ENCODE peak calls at places on chromosomes 6 and 20, in six cellular contexts. One of them, this sample, is unnamed. For H3K4me1, the result is how much of the 10 kb centered on the place peaks cover.

GRCh38 chr20:18395544-18395943 is 71.3 kb downstream of the DZANK1 start:
- DNase-seq in Peyer's patch: no peak
- DNase-seq in left lung: no peak
- DNase-seq in HCT116: no peak
- DNase-seq in lung: no peak
- DNase-seq in A673: no peak
- DNase-seq in this sample: no peak

GRCh38 chr6:158817298-158818007 is 1.7 kb downstream of the EZR start:
- DNase-seq in Peyer's patch: peak
- DNase-seq in left lung: no peak
- DNase-seq in HCT116: no peak
- DNase-seq in lung: peak
- DNase-seq in A673: no peak
- DNase-seq in this sample: no peak

GRCh38 chr6:131125431-131125830 is 9.8 kb upstream of the AKAP7 start:
- DNase-seq in Peyer's patch: no peak
- DNase-seq in left lung: no peak
- DNase-seq in HCT116: no peak
- DNase-seq in lung: no peak
- DNase-seq in A673: peak
- DNase-seq in this sample: no peak

GRCh38 chr6:104537185-104537584 is 322.5 kb downstream of the HACE1 start:
- DNase-seq in Peyer's patch: no peak
- DNase-seq in left lung: no peak
- DNase-seq in HCT116: no peak
- DNase-seq in lung: no peak
- DNase-seq in A673: no peak
- DNase-seq in this sample: peak

GRCh38 chr6:154865291-154865690 is 129.8 kb upstream of the TIAM2 start:
- DNase-seq in Peyer's patch: no peak
- DNase-seq in left lung: no peak
- DNase-seq in HCT116: no peak
- DNase-seq in lung: no peak
- DNase-seq in A673: no peak
- DNase-seq in this sample: no peak

GRCh38 chr6:75205776-75206334 is at the start of gene COL12A1:
- DNase-seq in Peyer's patch: peak
- DNase-seq in left lung: peak
- DNase-seq in HCT116: peak
- DNase-seq in lung: peak
- DNase-seq in A673: peak
- DNase-seq in this sample: peak

GRCh38 chr20:53943522-53944291 is 126.7 kb downstream of the BCAS1 start:
- DNase-seq in Peyer's patch: no peak
- DNase-seq in left lung: no peak
- DNase-seq in HCT116: no peak
- DNase-seq in lung: no peak
- DNase-seq in A673: peak
- DNase-seq in this sample: no peak

GRCh38 chr20:53287357-53288042 is 306.1 kb downstream of the ZNF217 start:
- DNase-seq in Peyer's patch: no peak
- DNase-seq in left lung: no peak
- DNase-seq in HCT116: no peak
- DNase-seq in lung: no peak
- DNase-seq in A673: no peak
- DNase-seq in this sample: no peak

GRCh38 chr6:19465240-19465639 is 371.9 kb upstream of the ID4 start:
- DNase-seq in Peyer's patch: no peak
- DNase-seq in left lung: no peak
- DNase-seq in HCT116: no peak
- DNase-seq in lung: no peak
- DNase-seq in A673: no peak
- DNase-seq in this sample: no peak

GRCh38 chr6:137784583-137784982 is 82.5 kb upstream of the TNFAIP3 start:
- DNase-seq in Peyer's patch: no peak
- DNase-seq in left lung: no peak
- DNase-seq in HCT116: no peak
- DNase-seq in lung: no peak
- DNase-seq in A673: no peak
- DNase-seq in this sample: no peak

GRCh38 chr6:152356016-152356415 is 281.1 kb downstream of the SYNE1 start:
- DNase-seq in Peyer's patch: no peak
- DNase-seq in left lung: no peak
- DNase-seq in HCT116: no peak
- DNase-seq in lung: no peak
- DNase-seq in A673: no peak
- DNase-seq in this sample: peak

GRCh38 chr6:10655508-10656055 is 38.8 kb downstream of the C6orf52 start:
- DNase-seq in Peyer's patch: no peak
- DNase-seq in left lung: no peak
- DNase-seq in HCT116: no peak
- DNase-seq in lung: no peak
- DNase-seq in A673: no peak
- DNase-seq in this sample: no peak

GRCh38 chr6:13012977-13013680 is 296.6 kb downstream of the PHACTR1 start:
- DNase-seq in Peyer's patch: no peak
- DNase-seq in left lung: peak
- DNase-seq in HCT116: no peak
- DNase-seq in lung: peak
- DNase-seq in A673: peak
- DNase-seq in this sample: no peak

GRCh38 chr6:32627831-32628230 is 9.4 kb upstream of the HLA-DQA1 start:
- DNase-seq in Peyer's patch: no peak
- DNase-seq in left lung: no peak
- DNase-seq in HCT116: no peak
- DNase-seq in lung: no peak
- DNase-seq in A673: peak
- DNase-seq in this sample: no peak

GRCh38 chr6:30759575-30760239 is 15.4 kb upstream of the IER3 start:
- DNase-seq in Peyer's patch: no peak
- DNase-seq in left lung: no peak
- DNase-seq in HCT116: no peak
- DNase-seq in lung: no peak
- DNase-seq in A673: no peak
- DNase-seq in this sample: peak

GRCh38 chr6:160077526-160077925 is 44.1 kb upstream of the SLC22A1 start:
- DNase-seq in Peyer's patch: no peak
- DNase-seq in left lung: no peak
- DNase-seq in HCT116: no peak
- DNase-seq in lung: no peak
- DNase-seq in A673: no peak
- DNase-seq in this sample: no peak

GRCh38 chr6:28995093-28995650 is 9.9 kb downstream of the ZNF311 start:
- DNase-seq in Peyer's patch: no peak
- DNase-seq in left lung: no peak
- DNase-seq in HCT116: no peak
- DNase-seq in lung: no peak
- DNase-seq in A673: no peak
- DNase-seq in this sample: no peak

GRCh38 chr6:88914180-88914579 is 49.2 kb downstream of the RNGTT start:
- DNase-seq in Peyer's patch: no peak
- DNase-seq in left lung: no peak
- DNase-seq in HCT116: no peak
- DNase-seq in lung: no peak
- DNase-seq in A673: peak
- DNase-seq in this sample: no peak

GRCh38 chr6:6057442-6058053 is 50.8 kb upstream of the NRN1 start:
- DNase-seq in Peyer's patch: no peak
- DNase-seq in left lung: no peak
- DNase-seq in HCT116: peak
- DNase-seq in lung: no peak
- DNase-seq in A673: peak
- DNase-seq in this sample: no peak

GRCh38 chr20:62359491-62360121 is 7.5 kb downstream of the LAMA5 start:
- DNase-seq in Peyer's patch: no peak
- DNase-seq in left lung: peak
- DNase-seq in HCT116: peak
- DNase-seq in lung: no peak
- DNase-seq in A673: no peak
- DNase-seq in this sample: no peak

GRCh38 chr6:43058511-43058910 is 723 bp downstream of the MRPL2 start:
- DNase-seq in Peyer's patch: no peak
- DNase-seq in left lung: no peak
- DNase-seq in HCT116: no peak
- DNase-seq in lung: no peak
- DNase-seq in A673: no peak
- DNase-seq in this sample: no peak
- H3K27ac ChIP-seq in Peyer's patch: peak
- H3K27ac ChIP-seq in left lung: no peak
- H3K27ac ChIP-seq in HCT116: peak
- H3K27ac ChIP-seq in lung: no peak
- H3K27ac ChIP-seq in A673: peak
- H3K27ac ChIP-seq in this sample: no peak

DNA sequence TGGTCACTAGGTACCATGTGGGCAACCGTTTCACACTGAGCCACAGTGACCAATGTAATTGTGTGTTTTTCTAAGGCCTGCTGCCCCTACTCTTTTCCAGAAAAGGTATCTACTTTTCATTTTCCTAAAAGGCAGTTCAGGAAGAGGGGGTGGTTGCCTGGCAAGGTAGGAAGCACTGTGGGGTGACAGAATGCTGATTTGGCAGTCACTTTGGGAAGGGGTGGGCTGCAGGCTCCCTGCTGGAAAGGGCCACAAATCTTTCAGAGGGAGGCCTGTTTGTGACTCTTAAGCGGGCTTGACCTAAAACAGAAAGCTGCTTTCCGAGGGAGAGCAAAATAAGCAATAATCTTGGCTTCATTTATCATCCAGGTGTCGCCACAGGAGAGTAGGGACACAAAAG is 5.2 kb upstream of the NNAT start:
- DNase-seq in Peyer's patch: no peak
- DNase-seq in left lung: no peak
- DNase-seq in HCT116: no peak
- DNase-seq in lung: no peak
- DNase-seq in A673: no peak
- DNase-seq in this sample: no peak
- H3K4me1 ChIP-seq in Peyer's patch: under half
- H3K4me1 ChIP-seq in left lung: under half
- H3K4me1 ChIP-seq in HCT116: under half
- H3K4me1 ChIP-seq in lung: under half
- H3K4me1 ChIP-seq in A673: under half
- H3K4me1 ChIP-seq in this sample: under half

GRCh38 chr6:145540741-145541140 is 194.6 kb downstream of the EPM2A start:
- DNase-seq in Peyer's patch: no peak
- DNase-seq in left lung: no peak
- DNase-seq in HCT116: no peak
- DNase-seq in lung: no peak
- DNase-seq in A673: no peak
- DNase-seq in this sample: no peak
- TF ChIP-seq CTCF in Peyer's patch: no peak
- TF ChIP-seq CTCF in left lung: no peak
- TF ChIP-seq CTCF in HCT116: no peak
- TF ChIP-seq CTCF in lung: no peak
- TF ChIP-seq CTCF in A673: no peak
- TF ChIP-seq CTCF in this sample: no peak

DNA sequence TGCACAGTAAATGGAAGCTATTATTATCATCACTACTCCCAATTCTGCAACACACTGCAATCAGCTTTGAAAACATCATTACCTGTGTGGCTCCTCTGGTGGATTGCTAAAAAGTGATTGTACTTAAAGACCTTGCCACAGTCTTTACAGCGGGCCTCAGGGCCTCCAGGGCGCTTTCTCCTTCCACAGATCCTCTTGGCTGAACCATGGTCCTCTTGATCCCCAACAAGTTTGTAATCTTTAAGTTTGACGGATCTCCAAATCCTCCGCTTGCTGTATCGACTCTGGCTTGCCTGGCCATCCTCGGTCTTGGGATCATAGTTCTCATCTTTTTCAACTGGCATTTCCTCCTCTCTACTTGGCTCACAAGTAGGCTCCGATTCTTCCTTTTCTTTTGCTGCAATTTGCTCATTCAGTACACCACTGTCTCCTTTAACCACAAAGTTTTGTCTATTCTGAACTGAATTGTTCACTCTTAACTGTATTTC is 2.0 kb downstream of the ZBTB24 start:
- DNase-seq in Peyer's patch: no peak
- DNase-seq in left lung: no peak
- DNase-seq in HCT116: no peak
- DNase-seq in lung: no peak
- DNase-seq in A673: no peak
- DNase-seq in this sample: no peak
- H3K27ac ChIP-seq in Peyer's patch: no peak
- H3K27ac ChIP-seq in left lung: no peak
- H3K27ac ChIP-seq in HCT116: no peak
- H3K27ac ChIP-seq in lung: no peak
- H3K27ac ChIP-seq in A673: no peak
- H3K27ac ChIP-seq in this sample: no peak

GRCh38 chr6:42402184-42402583 is 49.5 kb downstream of the TRERF1 start:
- DNase-seq in Peyer's patch: no peak
- DNase-seq in left lung: no peak
- DNase-seq in HCT116: peak
- DNase-seq in lung: no peak
- DNase-seq in A673: no peak
- DNase-seq in this sample: no peak
- H3K4me1 ChIP-seq in Peyer's patch: under half
- H3K4me1 ChIP-seq in left lung: half or more
- H3K4me1 ChIP-seq in HCT116: half or more
- H3K4me1 ChIP-seq in lung: under half
- H3K4me1 ChIP-seq in A673: under half
- H3K4me1 ChIP-seq in this sample: under half

DNA sequence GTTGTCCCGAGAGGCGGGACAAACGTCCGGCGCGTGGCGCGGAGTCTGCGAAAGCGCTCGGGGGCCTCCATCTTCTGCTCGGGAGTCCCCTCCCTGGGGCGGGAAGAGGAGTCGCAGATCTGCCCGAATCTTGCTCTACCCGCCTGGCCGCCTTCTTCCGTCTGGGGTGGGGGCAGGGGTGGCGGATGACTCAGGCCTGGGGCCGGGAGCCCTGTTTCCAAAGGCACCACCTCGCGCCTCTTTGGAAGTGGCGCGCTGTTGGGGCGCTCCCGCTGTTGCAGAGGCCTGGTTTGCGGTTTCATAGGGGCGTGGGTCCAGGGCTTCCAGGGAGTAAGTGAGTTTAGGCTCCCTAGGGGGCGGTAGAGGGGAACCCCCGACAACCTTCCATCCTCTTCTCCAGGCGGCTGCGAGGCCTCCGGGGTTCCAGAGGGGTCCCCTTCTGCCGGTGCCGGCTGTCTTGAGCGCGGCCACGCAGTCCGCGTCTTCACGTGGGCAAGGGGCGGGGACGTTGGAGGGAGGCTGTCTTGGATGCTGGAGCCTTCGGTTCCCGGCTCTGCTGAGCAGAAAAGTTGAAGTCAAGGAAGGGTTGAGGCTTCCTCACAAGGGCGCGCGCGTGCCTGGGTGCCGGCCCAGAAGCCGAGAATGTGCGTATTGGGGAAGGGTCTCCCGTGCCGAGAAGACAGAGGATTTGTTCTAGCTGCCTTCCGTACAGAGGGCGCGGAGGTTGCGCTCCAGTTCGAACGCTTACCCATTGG is 2.6 kb upstream of the TFAP2C start:
- DNase-seq in Peyer's patch: no peak
- DNase-seq in left lung: peak
- DNase-seq in HCT116: peak
- DNase-seq in lung: no peak
- DNase-seq in A673: peak
- DNase-seq in this sample: peak
- TF ChIP-seq CTCF in Peyer's patch: no peak
- TF ChIP-seq CTCF in left lung: no peak
- TF ChIP-seq CTCF in HCT116: no peak
- TF ChIP-seq CTCF in lung: no peak
- TF ChIP-seq CTCF in A673: peak
- TF ChIP-seq CTCF in this sample: peak

This sample was measured in foreskin keratinocyte.